ENCODE peak calls at places on chromosomes 2 and 18, in eight cellular contexts. H is fibroblast of lung; R is WERI-Rb-1; T is left lung; W is pancreas; S is prostate gland; G is cardiac muscle cell; D is CD8-positive, alpha-beta memory T cell. J is an unnamed sample. For H3K36me3, the result is how much of the 10 kb centered on the place peaks cover.

GRCh38 chr2:164257794-164258193 is 363.5 kb downstream of the GRB14 start:
- DNase-seq in D (no peak), R (no peak), T (no peak), S (no peak), H (peak), W (no peak), G (no peak), J (no peak)

GRCh38 chr18:56902653-56903052 is 244.2 kb upstream of the BOD1L2 start:
- DNase-seq in T (no peak), H (no peak), W (no peak), R (no peak), D (no peak), S (no peak), G (no peak), J (no peak)

GRCh38 chr2:220270506-220271070 is 643.2 kb downstream of the SLC4A3 start:
- DNase-seq in D (no peak), W (no peak), G (no peak), R (no peak), T (no peak), S (no peak), H (no peak), J (no peak)

GRCh38 chr18:57705861-57706590 is 84.4 kb upstream of the NARS1 start:
- DNase-seq in H (no peak), D (no peak), R (no peak), G (no peak), S (no peak), T (no peak), W (no peak), J (no peak)

GRCh38 chr2:67290451-67290991 is 106.6 kb upstream of the ETAA1 start:
- DNase-seq in T (no peak), D (no peak), S (no peak), H (peak), R (no peak), G (peak), W (no peak), J (peak)

GRCh38 chr2:7427293-7428060 is 510.3 kb downstream of the RNF144A start:
- DNase-seq in D (no peak), R (peak), T (no peak), S (no peak), G (peak), H (peak), W (peak), J (no peak)

GRCh38 chr2:174059875-174060226 is 94.7 kb upstream of the SP3 start:
- DNase-seq in R (no peak), T (no peak), W (no peak), H (peak), S (no peak), D (no peak), G (no peak), J (no peak)

GRCh38 chr2:189698020-189698887 is 23.8 kb downstream of the ANKAR start:
- DNase-seq in S (peak), D (no peak), G (peak), R (peak), T (no peak), W (peak), H (peak), J (no peak)

GRCh38 chr2:46487667-46488333 is 8.4 kb downstream of the TMEM247 start:
- DNase-seq in S (no peak), H (peak), R (no peak), T (peak), W (no peak), G (peak), D (no peak), J (no peak)

GRCh38 chr2:161031516-161031915 is 128.7 kb upstream of the TANK start:
- DNase-seq in T (no peak), H (peak), R (no peak), S (no peak), W (no peak), D (no peak), G (no peak), J (no peak)

GRCh38 chr2:134074619-134075018 is 179.3 kb upstream of the MGAT5 start:
- DNase-seq in T (no peak), G (no peak), R (no peak), W (no peak), S (no peak), D (no peak), H (peak), J (no peak)

GRCh38 chr2:28687640-28688039 is 64.0 kb upstream of the PPP1CB start:
- DNase-seq in S (no peak), G (no peak), D (no peak), H (peak), R (no peak), W (no peak), T (no peak), J (no peak)

GRCh38 chr2:219252570-219252899 is 508 bp upstream of the TUBA4B start:
- DNase-seq in T (no peak), H (no peak), R (peak), D (peak), S (no peak), G (no peak), W (no peak), J (no peak)

GRCh38 chr2:163664610-163665009 is 71.2 kb downstream of the FIGN start:
- DNase-seq in T (no peak), W (no peak), D (no peak), S (no peak), G (peak), H (peak), R (no peak), J (no peak)

GRCh38 chr18:78662879-78663278 is 316.7 kb upstream of the SALL3 start:
- DNase-seq in T (no peak), D (no peak), R (no peak), G (no peak), H (no peak), S (no peak), W (no peak), J (no peak)

GRCh38 chr18:51767293-51767692 is 569.8 kb upstream of the MEX3C start:
- DNase-seq in G (no peak), H (no peak), R (no peak), D (no peak), S (no peak), T (no peak), W (no peak), J (no peak)

GRCh38 chr18:36217348-36217747 is 30.1 kb downstream of the MOCOS start:
- DNase-seq in W (no peak), T (no peak), D (no peak), S (no peak), R (no peak), G (no peak), H (no peak), J (no peak)

GRCh38 chr2:105052773-105053172 is 14.9 kb downstream of the MRPS9 start:
- DNase-seq in G (peak), S (no peak), H (no peak), W (peak), T (no peak), D (no peak), R (no peak), J (no peak)

GRCh38 chr18:11998182-11998581 is 16.9 kb downstream of the IMPA2 start:
- DNase-seq in G (no peak), S (no peak), R (peak), T (no peak), H (no peak), W (peak), D (no peak), J (no peak)

GRCh38 chr2:219483451-219484342 is 15.0 kb upstream of the GMPPA start:
- DNase-seq in W (no peak), T (no peak), R (no peak), H (no peak), D (no peak), S (no peak), G (no peak), J (no peak)

GRCh38 chr2:204234879-204235278 is 298.3 kb downstream of the ICOS start:
- DNase-seq in W (no peak), S (no peak), G (peak), R (no peak), D (no peak), H (peak), T (no peak), J (no peak)

GRCh38 chr2:192498747-192499146 is 304.0 kb upstream of the TMEFF2 start:
- DNase-seq in R (no peak), H (peak), D (no peak), T (no peak), S (no peak), W (no peak), G (no peak), J (no peak)

GRCh38 chr2:71852141-71852711 is 295.4 kb downstream of the CYP26B1 start:
- DNase-seq in S (no peak), T (no peak), D (no peak), H (no peak), W (no peak), R (peak), G (peak), J (no peak)

GRCh38 chr2:42089340-42089925 is 41.6 kb downstream of the PKDCC start:
- DNase-seq in W (no peak), R (peak), G (peak), S (no peak), D (peak), H (peak), T (peak), J (no peak)

GRCh38 chr18:75129717-75130477 is 79.0 kb downstream of the PTGR3 start:
- DNase-seq in S (no peak), D (no peak), W (no peak), G (no peak), R (peak), H (no peak), T (no peak), J (no peak)

GRCh38 chr2:241248289-241248688 is 59.8 kb downstream of the ANO7 start:
- DNase-seq in S (no peak), H (no peak), D (no peak), T (no peak), W (no peak), G (no peak), R (no peak), J (no peak)

GRCh38 chr2:241244368-241244767 is 55.9 kb downstream of the ANO7 start:
- DNase-seq in D (no peak), H (no peak), W (no peak), S (no peak), T (no peak), G (no peak), R (no peak), J (no peak)

GRCh38 chr2:241249654-241250053 is 61.2 kb downstream of the ANO7 start:
- DNase-seq in S (no peak), W (no peak), H (no peak), T (no peak), R (no peak), G (no peak), D (no peak), J (no peak)

GRCh38 chr2:241252778-241253475 is 62.5 kb downstream of the HDLBP start:
- DNase-seq in D (no peak), W (no peak), G (no peak), R (no peak), H (no peak), T (no peak), S (no peak), J (no peak)

DNA sequence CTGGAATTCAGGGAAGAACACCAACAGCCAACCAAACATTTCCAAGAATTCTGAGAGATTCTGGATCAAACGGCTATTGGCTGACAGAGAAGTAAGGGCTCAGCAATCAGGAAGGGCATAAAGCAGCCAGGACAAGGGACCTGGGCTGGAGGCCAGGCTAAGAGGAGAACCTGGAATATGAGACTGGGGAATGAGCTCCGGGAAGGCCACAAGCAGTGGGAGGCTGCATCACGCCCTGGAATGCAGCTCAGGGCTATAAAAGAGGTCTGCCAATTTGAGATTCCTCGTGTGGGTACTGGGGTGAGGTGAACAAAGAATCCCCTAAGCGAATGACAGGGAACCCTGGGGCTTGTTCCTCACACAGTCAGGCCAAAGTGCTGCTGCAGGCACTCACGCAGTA is 60.4 kb downstream of the ANO7 start:
- DNase-seq in G (no peak), S (no peak), H (peak), T (no peak), D (no peak), R (no peak), W (no peak), J (no peak)
- H3K36me3 ChIP-seq in G (half or more), S (under half), H (under half), T (half or more), D (half or more), R (half or more), W (half or more), J (half or more)

DNA sequence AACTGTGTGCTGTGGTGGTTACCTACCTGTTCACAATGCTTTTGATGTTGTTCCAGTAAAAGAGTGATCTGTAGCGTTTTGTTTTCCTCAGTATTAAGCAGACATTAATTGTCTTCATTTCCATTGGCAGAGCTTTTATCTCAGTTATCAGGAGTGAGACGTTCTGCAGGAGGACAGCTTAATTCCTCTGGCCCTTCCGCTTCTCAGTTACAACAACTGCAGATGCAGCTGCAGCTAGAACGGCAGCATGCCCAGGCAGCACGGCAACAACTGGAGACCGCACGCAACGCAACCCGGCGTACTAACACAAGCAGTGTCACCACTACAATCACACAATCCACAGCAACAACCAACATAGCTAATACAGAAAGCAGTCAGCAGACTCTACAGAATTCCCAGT is 78.3 kb downstream of the KCMF1 start:
- DNase-seq in H (no peak), W (no peak), D (no peak), G (no peak), T (no peak), S (no peak), R (no peak), J (no peak)
- H3K36me3 ChIP-seq in H (under half), W (under half), D (under half), G (half or more), T (half or more), S (under half), R (half or more), J (half or more)

DNA sequence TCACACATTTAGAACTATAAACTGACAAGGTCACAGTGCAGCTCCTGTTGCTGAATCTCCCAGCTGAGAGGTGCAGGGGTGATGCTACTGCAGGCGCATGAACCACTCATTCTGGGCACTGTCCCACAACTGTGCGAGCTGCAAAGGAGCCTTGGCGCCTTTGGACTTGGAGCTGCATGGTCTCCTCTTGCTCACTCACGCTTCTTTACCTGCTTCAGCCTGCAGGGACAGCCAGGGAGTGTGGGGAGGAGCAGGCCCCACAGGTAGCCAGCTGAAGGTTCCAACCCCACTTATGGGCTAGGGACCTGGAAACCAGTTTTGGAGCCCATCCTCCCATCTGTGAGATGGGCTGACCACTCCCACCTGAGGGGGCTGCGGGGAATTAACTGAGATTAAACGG is 75.0 kb downstream of the UXS1 start:
- DNase-seq in R (no peak), T (no peak), S (no peak), D (no peak), W (no peak), H (no peak), G (no peak), J (no peak)
- H3K36me3 ChIP-seq in R (under half), T (half or more), S (under half), D (under half), W (under half), H (under half), G (under half), J (under half)

DNA sequence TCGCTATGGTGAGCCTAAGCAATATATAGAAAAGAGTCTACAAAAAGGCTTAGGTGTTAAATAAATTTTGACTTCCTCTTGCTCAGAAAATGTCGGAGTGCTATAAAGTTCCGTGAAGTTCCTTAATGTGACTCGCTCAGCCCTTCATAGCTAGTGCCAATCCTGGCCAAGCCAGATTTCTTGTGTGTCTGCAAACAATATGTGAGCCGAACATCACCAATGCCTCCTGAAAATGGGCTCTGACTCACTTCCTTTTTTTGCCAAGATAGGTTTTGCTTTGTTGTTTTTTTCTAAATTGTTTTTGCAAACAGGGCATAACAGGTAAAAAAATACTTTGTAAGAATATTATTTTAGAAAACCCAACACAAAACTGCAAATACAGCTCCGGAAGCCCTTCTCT is 26.1 kb downstream of the CDC42EP3 start:
- DNase-seq in W (no peak), R (no peak), H (peak), T (no peak), D (peak), S (no peak), G (peak), J (no peak)
- H3K36me3 ChIP-seq in W (under half), R (half or more), H (under half), T (half or more), D (under half), S (under half), G (under half), J (half or more)